ENCODE peak calls at places on chromosomes 6 and 20, in ten cellular contexts. D is sigmoid colon, L is HCT116, N is HepG2, I is vagina, A is GM12878, G is endothelial cell of umbilical vein, Y is breast epithelium, H is stomach, B is K562. V is an unnamed sample.

GRCh38 chr6:140047321-140047720 is 672.9 kb upstream of the CITED2 start:
- DNase-seq in L (no peak), A (no peak), H (no peak), D (no peak), N (no peak), G (no peak), B (no peak), I (no peak), Y (no peak), V (no peak)

GRCh38 chr6:91288741-91289140 is 701.9 kb upstream of the MAP3K7 start:
- DNase-seq in L (no peak), Y (no peak), N (no peak), D (no peak), G (no peak), A (no peak), I (no peak), H (no peak), B (no peak), V (no peak)

GRCh38 chr6:136410201-136411027 is 120.8 kb upstream of the BCLAF1 start:
- DNase-seq in A (peak; percentile 3), H (no peak), Y (no peak), I (no peak), D (no peak), L (no peak), N (no peak), G (no peak), B (no peak), V (no peak)

GRCh38 chr6:109179507-109179906 is 84.2 kb downstream of the CEP57L1 start:
- DNase-seq in A (no peak), G (no peak), D (no peak), H (no peak), B (no peak), Y (no peak), I (no peak), L (no peak), N (no peak), V (no peak)

GRCh38 chr6:31075528-31075927 is 36.8 kb downstream of the C6orf15 start:
- DNase-seq in H (no peak), A (no peak), Y (no peak), G (no peak), L (no peak), I (no peak), D (no peak), N (no peak), B (no peak), V (no peak)

GRCh38 chr20:327041-327945 is 1.9 kb downstream of the SOX12 start:
- DNase-seq in Y (peak; percentile 82), G (peak; percentile 92), N (peak; percentile 95), B (peak; percentile 86), A (peak; percentile 68), L (peak; percentile 72), H (peak; percentile 84), D (peak; percentile 96), I (no peak), V (peak; percentile 85)

GRCh38 chr6:92122746-92123145 is 1296.6 kb downstream of the EPHA7 start:
- DNase-seq in N (peak; percentile 11), B (no peak), L (no peak), G (peak; percentile 44), A (no peak), D (no peak), I (no peak), Y (no peak), H (no peak), V (no peak)

GRCh38 chr20:13995086-13995665 is at the start of gene MACROD2:
- DNase-seq in N (peak; percentile 49), H (peak; percentile 98), D (peak; percentile 95), I (no peak), L (peak; percentile 93), G (peak; percentile 94), Y (peak; percentile 94), B (peak; percentile 7), A (no peak), V (peak; percentile 87)

GRCh38 chr6:26019261-26019845 is 56.8 kb downstream of the TRIM38 start:
- DNase-seq in B (no peak), Y (no peak), D (no peak), L (no peak), N (no peak), G (no peak), H (no peak), I (no peak), A (no peak), V (no peak)

GRCh38 chr6:26020291-26020982 is 57.8 kb downstream of the TRIM38 start:
- DNase-seq in L (peak; percentile 92), G (peak; percentile 96), H (peak; percentile 88), N (no peak), B (peak; percentile 65), Y (peak; percentile 85), A (peak; percentile 93), D (peak; percentile 94), I (no peak), V (peak; percentile 84)

GRCh38 chr6:26017567-26017966 is 55.0 kb downstream of the TRIM38 start:
- DNase-seq in G (peak; percentile 87), I (no peak), D (peak; percentile 91), L (no peak), H (peak; percentile 56), Y (peak; percentile 76), A (no peak), N (no peak), B (no peak), V (peak; percentile 55)

GRCh38 chr6:26020983-26021349 is 58.4 kb downstream of the TRIM38 start:
- DNase-seq in H (peak; percentile 64), N (no peak), B (no peak), Y (peak; percentile 70), G (no peak), I (no peak), A (no peak), D (peak; percentile 84), L (peak; percentile 72), V (peak; percentile 45)

GRCh38 chr6:26016326-26017275 is 54.0 kb downstream of the TRIM38 start:
- DNase-seq in I (no peak), G (peak; percentile 18), B (no peak), A (no peak), N (no peak), H (no peak), L (no peak), D (no peak), Y (no peak), V (no peak)
- TF ChIP-seq POLR2A in I (no peak), G (no peak), B (no peak), A (no peak), N (no peak), H (no peak), L (no peak), D (no peak), Y (no peak), V (no peak)

GRCh38 chr6:135006386-135006914 is 48.2 kb downstream of the HBS1L start:
- DNase-seq in L (no peak), Y (no peak), D (no peak), A (no peak), I (no peak), B (peak; percentile 28), H (no peak), N (no peak), G (no peak), V (no peak)

GRCh38 chr6:135002229-135002844 is 52.3 kb downstream of the HBS1L start:
- DNase-seq in I (no peak), B (peak; percentile 25), H (no peak), A (no peak), Y (no peak), G (peak; percentile 45), L (peak; percentile 4), N (peak; percentile 12), D (no peak), V (no peak)

GRCh38 chr6:135008072-135008940 is 46.3 kb downstream of the HBS1L start:
- DNase-seq in A (peak; percentile 56), H (no peak), I (no peak), Y (no peak), G (no peak), N (peak; percentile 57), B (no peak), L (no peak), D (no peak), V (no peak)

GRCh38 chr6:134999107-134999506 is 49.2 kb upstream of the ALDH8A1 start:
- DNase-seq in D (no peak), L (no peak), H (no peak), B (no peak), N (no peak), I (no peak), Y (no peak), A (no peak), G (no peak), V (no peak)

GRCh38 chr6:135002974-135003703 is 51.5 kb downstream of the HBS1L start:
- DNase-seq in Y (no peak), B (no peak), G (no peak), N (no peak), L (no peak), I (no peak), A (peak; percentile 69), D (no peak), H (no peak), V (no peak)
- TF ChIP-seq POLR2AphosphoS5 in Y (no peak), B (no peak), G (no peak), N (no peak), L (no peak), I (no peak), A (no peak), D (no peak), H (no peak), V (no peak)

GRCh38 chr6:137492771-137493217 is 1.4 kb downstream of the OLIG3 start:
- DNase-seq in L (no peak), I (no peak), G (no peak), Y (no peak), A (no peak), D (no peak), N (no peak), H (no peak), B (no peak), V (no peak)

GRCh38 chr6:137494967-137495595 is 887 bp upstream of the OLIG3 start:
- DNase-seq in D (no peak), B (no peak), G (no peak), A (no peak), H (no peak), I (no peak), N (no peak), L (no peak), Y (no peak), V (no peak)

GRCh38 chr6:137492289-137492688 is 1.9 kb downstream of the OLIG3 start:
- DNase-seq in L (no peak), B (no peak), N (no peak), H (no peak), A (no peak), D (no peak), G (no peak), I (no peak), Y (no peak), V (no peak)

GRCh38 chr6:137494281-137494966 is at the start of gene OLIG3:
- DNase-seq in B (no peak), H (no peak), G (no peak), N (no peak), I (no peak), D (no peak), A (no peak), L (no peak), Y (no peak), V (no peak)

DNA sequence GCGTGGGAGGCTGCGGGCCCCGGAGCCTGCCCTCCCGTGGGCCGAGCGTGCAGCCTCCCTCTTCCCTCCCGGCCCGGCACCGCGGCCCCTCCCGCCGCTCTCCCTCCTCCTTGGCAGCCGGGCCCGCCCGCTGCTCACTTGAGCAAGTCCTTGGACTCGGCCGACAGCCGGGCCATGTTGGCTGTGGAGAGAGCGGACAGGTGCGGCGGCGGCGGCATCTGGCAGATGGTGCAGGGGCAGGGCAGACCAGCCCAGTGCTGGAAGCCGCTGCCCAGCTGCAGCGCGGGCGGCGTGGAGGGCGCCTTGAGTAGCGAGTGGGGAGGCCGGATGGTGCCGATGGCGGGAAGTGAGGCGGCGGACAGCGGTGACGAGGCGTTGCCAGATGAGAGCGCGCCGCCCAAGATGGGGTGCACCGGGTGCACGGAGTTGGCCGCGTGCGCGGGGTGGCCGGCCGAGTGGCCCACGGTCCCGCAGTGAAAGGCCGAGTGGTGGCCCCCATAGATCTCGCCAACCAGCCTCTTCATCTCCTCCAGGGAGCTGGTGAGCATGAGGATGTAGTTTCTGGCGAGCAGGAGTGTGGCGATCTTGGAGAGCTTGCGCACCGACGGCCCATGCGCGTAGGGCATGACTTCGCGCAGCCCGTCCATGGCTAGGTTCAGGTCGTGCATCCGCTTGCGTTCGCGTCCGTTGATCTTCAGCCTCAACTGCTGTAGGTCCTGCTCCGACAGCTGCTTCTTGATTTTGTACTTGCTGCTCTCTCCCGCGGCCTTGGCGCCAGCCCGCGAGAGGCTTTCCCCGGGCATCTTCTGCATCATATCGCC is 766 bp downstream of the OLIG3 start:
- DNase-seq in L (no peak), I (no peak), Y (no peak), D (no peak), B (no peak), A (no peak), N (no peak), H (no peak), G (no peak), V (no peak)
- H3K27me3 ChIP-seq in L (peaks cover 4% of the 10 kb centered on the region), I (peaks cover 25% of the 10 kb centered on the region), Y (peaks cover 95% of the 10 kb centered on the region), D (peaks cover 100% of the 10 kb centered on the region), B (peaks cover 94% of the 10 kb centered on the region), A (peaks cover 64% of the 10 kb centered on the region), N (peaks cover 18% of the 10 kb centered on the region), H (peaks cover 99% of the 10 kb centered on the region), G (peaks cover 99% of the 10 kb centered on the region), V (peaks cover 77% of the 10 kb centered on the region)

DNA sequence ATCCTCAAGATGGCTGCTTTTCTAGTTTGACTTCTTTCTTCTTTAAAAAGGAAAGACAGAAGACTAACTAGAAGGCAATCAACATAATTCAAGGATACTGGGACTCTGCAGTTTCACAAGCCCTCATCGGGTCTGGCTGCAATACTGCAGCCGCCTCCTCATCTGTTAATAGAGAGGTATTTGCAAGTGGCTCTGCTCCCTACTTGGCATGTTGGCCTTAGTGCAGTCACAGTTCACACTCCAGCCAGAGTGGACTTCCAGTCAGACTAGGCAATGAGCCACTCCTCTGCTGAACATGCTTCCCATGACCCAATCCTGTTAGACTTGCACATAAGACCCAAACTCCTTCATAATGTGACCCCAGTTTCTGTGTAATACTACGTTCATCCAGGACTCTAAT is 141.9 kb upstream of the ENPP5 start:
- DNase-seq in L (no peak), D (no peak), I (no peak), G (no peak), A (no peak), H (no peak), B (no peak), N (no peak), Y (no peak), V (no peak)
- TF ChIP-seq POLR2A in L (no peak), D (no peak), I (no peak), G (no peak), A (no peak), H (no peak), B (no peak), N (no peak), Y (no peak), V (no peak)